ENCODE peak calls at places on chromosomes 3 and 15, in eight cellular contexts. Z, W, R, X, D, T, G and I are unnamed samples.

GRCh38 chr3:44996556-44996969 is 20.5 kb downstream of the EXOSC7 start:
- DNase-seq in X (no peak), R (no peak), G (no peak), Z (peak), D (no peak), W (no peak), T (no peak), I (no peak)

GRCh38 chr3:124760601-124761000 is 30.3 kb downstream of the UMPS start:
- DNase-seq in G (no peak), Z (no peak), T (no peak), D (no peak), R (no peak), W (no peak), X (no peak), I (no peak)

GRCh38 chr3:126538316-126538715 is 14.4 kb downstream of the CHST13 start:
- DNase-seq in Z (peak), X (peak), T (no peak), W (no peak), G (peak), D (no peak), R (peak), I (no peak)

GRCh38 chr15:85879334-85880163 is 84.8 kb upstream of the KLHL25 start:
- DNase-seq in G (peak), R (no peak), W (no peak), T (no peak), X (no peak), Z (no peak), D (no peak), I (no peak)

GRCh38 chr15:27418729-27419128 is 447.7 kb downstream of the GABRG3 start:
- DNase-seq in Z (no peak), G (peak), R (no peak), D (no peak), W (peak), T (peak), X (peak), I (no peak)

GRCh38 chr3:121786485-121786884 is 36.9 kb upstream of the GOLGB1 start:
- DNase-seq in Z (no peak), R (no peak), X (no peak), W (no peak), G (no peak), T (no peak), D (no peak), I (no peak)

GRCh38 chr15:70308011-70308761 is 210.5 kb upstream of the TLE3 start:
- DNase-seq in X (no peak), Z (no peak), W (no peak), R (no peak), T (no peak), D (no peak), G (peak), I (no peak)

GRCh38 chr3:32056559-32057290 is 49.7 kb upstream of the GPD1L start:
- DNase-seq in R (no peak), T (no peak), X (no peak), Z (no peak), D (no peak), W (no peak), G (no peak), I (no peak)

GRCh38 chr3:11581237-11582122 is 62.2 kb downstream of the VGLL4 start:
- DNase-seq in X (no peak), T (no peak), Z (no peak), G (no peak), W (peak), D (no peak), R (no peak), I (no peak)

GRCh38 chr3:43995929-43996378 is 245.7 kb upstream of the TOPAZ1 start:
- DNase-seq in T (no peak), G (no peak), X (no peak), D (no peak), Z (no peak), W (no peak), R (no peak), I (no peak)

GRCh38 chr3:147943265-147943945 is 534.2 kb downstream of the ZIC1 start:
- DNase-seq in R (no peak), Z (no peak), X (no peak), W (no peak), T (no peak), G (no peak), D (no peak), I (peak)

GRCh38 chr3:186643493-186643892 is 3.3 kb downstream of the FETUB start:
- DNase-seq in X (no peak), W (no peak), Z (no peak), T (no peak), D (no peak), R (no peak), G (no peak), I (no peak)